ENCODE peak calls at places on chromosome 7, in eight cellular contexts. H is endodermal cell; E is astrocyte of the spinal cord; J is epithelial cell of esophagus; Z is hepatocyte; I is CD8-positive, alpha-beta T cell; B is choroid plexus epithelial cell; N is GM23338. V is an unnamed sample.

GRCh38 chr7:137206770-137207169 is 136.8 kb downstream of the PTN start:
- DNase-seq in I (no peak), E (no peak), J (no peak), B (no peak), Z (no peak), H (no peak), N (no peak), V (no peak)

GRCh38 chr7:4841007-4841784 is 20.6 kb downstream of the PAPOLB start:
- DNase-seq in E (no peak), I (no peak), B (no peak), N (no peak), H (no peak), J (no peak), Z (no peak), V (no peak)

GRCh38 chr7:15326044-15326644 is 235.7 kb downstream of the AGMO start:
- DNase-seq in I (no peak), E (peak), N (peak), B (peak), Z (peak), H (no peak), J (peak), V (no peak)

GRCh38 chr7:34062826-34063225 is 157.5 kb downstream of the BMPER start:
- DNase-seq in H (no peak), Z (no peak), N (no peak), J (peak), B (no peak), E (no peak), I (no peak), V (no peak)

GRCh38 chr7:305410-306151 is 15.6 kb downstream of the FOXL3 start:
- DNase-seq in H (no peak), E (no peak), J (no peak), B (no peak), Z (no peak), I (no peak), N (no peak), V (no peak)

GRCh38 chr7:45162943-45163691 is 5.5 kb downstream of the RAMP3 start:
- DNase-seq in J (no peak), H (peak), I (no peak), B (no peak), E (no peak), Z (no peak), N (no peak), V (no peak)

GRCh38 chr7:537911-538634 is 18.4 kb upstream of the PDGFA start:
- DNase-seq in B (peak), I (no peak), H (peak), J (peak), N (peak), E (peak), Z (peak), V (peak)

GRCh38 chr7:130733866-130734524 is at the start of gene KLF14:
- DNase-seq in J (peak), Z (peak), I (no peak), E (peak), B (peak), H (peak), N (peak), V (no peak)

GRCh38 chr7:122844191-122844988 is 41.9 kb downstream of the CADPS2 start:
- DNase-seq in B (peak), N (no peak), J (no peak), Z (no peak), E (no peak), H (no peak), I (no peak), V (no peak)

GRCh38 chr7:4700577-4701235 is 18.6 kb downstream of the FOXK1 start:
- DNase-seq in Z (peak), N (no peak), J (peak), H (peak), B (peak), I (no peak), E (peak), V (no peak)

GRCh38 chr7:40490603-40490924 is 355.8 kb downstream of the SUGCT start:
- DNase-seq in B (no peak), N (no peak), Z (no peak), E (no peak), H (no peak), J (no peak), I (no peak), V (no peak)

GRCh38 chr7:33495207-33495606 is 365.8 kb downstream of the BBS9 start:
- DNase-seq in J (peak), I (no peak), N (peak), Z (no peak), E (peak), B (peak), H (no peak), V (peak)

GRCh38 chr7:11466517-11467105 is 365.4 kb downstream of the THSD7A start:
- DNase-seq in J (no peak), N (peak), H (no peak), E (no peak), Z (no peak), I (no peak), B (peak), V (no peak)

GRCh38 chr7:112781110-112781509 is 9.1 kb downstream of the TMEM168 start:
- DNase-seq in J (no peak), E (no peak), Z (no peak), N (no peak), H (no peak), I (no peak), B (no peak), V (no peak)

GRCh38 chr7:45971661-45972175 is 50.6 kb upstream of the IGFBP3 start:
- DNase-seq in H (peak), J (no peak), B (no peak), E (no peak), I (no peak), N (no peak), Z (no peak), V (no peak)

GRCh38 chr7:43458330-43458729 is 124.6 kb upstream of the STK17A start:
- DNase-seq in Z (no peak), I (no peak), J (no peak), E (no peak), B (no peak), N (no peak), H (no peak), V (no peak)

GRCh38 chr7:70355591-70356323 is 757.5 kb downstream of the AUTS2 start:
- DNase-seq in J (no peak), Z (no peak), B (no peak), I (no peak), N (peak), E (peak), H (no peak), V (no peak)

GRCh38 chr7:77415822-77416620 is at the start of gene GSAP:
- DNase-seq in B (no peak), E (no peak), N (peak), J (peak), Z (peak), I (peak), H (peak), V (no peak)
- TF ChIP-seq CTCF in B (no peak), E (no peak), N (no peak), J (no peak), Z (peak), I (no peak), H (no peak), V (no peak)

GRCh38 chr7:156616269-156617202 is 24.0 kb upstream of the RNF32 start:
- DNase-seq in I (no peak), Z (peak), J (no peak), B (peak), E (peak), N (peak), H (peak), V (no peak)
- H3K4me3 ChIP-seq in I (no peak), Z (peak), J (no peak), B (peak), E (peak), N (peak), H (peak), V (peak)

GRCh38 chr7:90708841-90709317 is 112.8 kb downstream of the CDK14 start:
- DNase-seq in H (peak), E (no peak), B (peak), J (peak), Z (peak), I (no peak), N (peak), V (no peak)
- TF ChIP-seq CTCF in H (peak), E (peak), B (peak), J (peak), Z (peak), I (no peak), N (peak), V (peak)

DNA sequence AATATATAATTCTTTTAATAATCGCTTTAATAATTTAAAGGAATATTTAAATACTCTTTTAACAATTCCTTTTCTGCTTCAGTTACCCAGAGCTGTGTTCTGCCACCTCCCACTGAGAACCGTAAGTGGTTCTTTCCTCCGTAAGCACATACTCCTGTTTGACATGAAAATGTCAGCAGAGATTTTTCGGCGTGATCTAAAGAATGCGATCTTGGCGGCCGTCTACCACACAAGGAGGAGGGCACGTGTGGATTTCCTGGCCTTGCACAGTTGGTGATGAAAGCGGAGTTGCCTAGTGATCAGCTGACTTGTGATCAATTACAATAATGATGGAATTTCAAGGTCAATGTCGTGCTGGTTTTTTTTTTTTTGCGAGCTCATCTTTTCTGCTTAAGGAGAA is 35.7 kb upstream of the INSIG1 start:
- DNase-seq in I (no peak), Z (no peak), E (no peak), J (no peak), N (no peak), H (no peak), B (peak), V (no peak)
- H3K4me3 ChIP-seq in I (no peak), Z (no peak), E (no peak), J (no peak), N (no peak), H (no peak), B (no peak), V (no peak)

DNA sequence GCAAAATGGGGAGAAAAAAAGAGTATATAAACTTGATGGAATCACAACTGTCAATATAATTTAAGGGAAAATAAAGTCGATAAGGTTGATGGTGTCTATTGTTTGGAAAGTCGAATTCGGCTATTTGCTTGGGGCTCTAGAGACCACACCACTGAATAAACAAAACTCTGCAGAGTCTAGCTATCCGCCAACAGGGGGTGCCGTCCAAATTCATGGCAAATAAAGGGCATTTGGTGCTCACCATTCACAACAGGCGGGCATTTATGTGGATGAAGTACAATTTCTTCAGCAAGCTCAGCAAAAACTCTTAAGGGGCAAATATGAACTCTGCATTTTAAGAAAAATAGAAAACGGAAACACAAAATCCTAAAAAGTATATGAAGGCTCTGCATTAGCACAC is 23.3 kb downstream of the CD36 start:
- DNase-seq in Z (no peak), N (peak), H (peak), J (no peak), E (no peak), B (peak), I (no peak), V (no peak)
- TF ChIP-seq CTCF in Z (peak), N (peak), H (peak), J (peak), E (peak), B (peak), I (no peak), V (peak)

GRCh38 chr7:157690833-157691382 is 354.1 kb downstream of the DNAJB6 start:
- DNase-seq in B (peak), J (peak), Z (no peak), I (no peak), H (peak), N (peak), E (peak), V (no peak)
- H3K4me3 ChIP-seq in B (peak), J (no peak), Z (no peak), I (no peak), H (no peak), N (peak), E (peak), V (no peak)

GRCh38 chr7:155545348-155545747 is 1.0 kb downstream of the CNPY1 start:
- DNase-seq in H (no peak), J (no peak), E (no peak), B (no peak), Z (no peak), I (no peak), N (peak), V (no peak)
- TF ChIP-seq CTCF in H (peak), J (no peak), E (no peak), B (peak), Z (no peak), I (no peak), N (peak), V (no peak)